ENCODE peak calls at places on chromosomes 12 and 14, in five cellular contexts. One of them, this sample, is unnamed.

GRCh38 chr14:59483360-59483759 is 848 bp downstream of the L3HYPDH start:
- DNase-seq in brain microvascular endothelial cell: peak; percentile 57
- DNase-seq in AG09309: no peak
- DNase-seq in psoas muscle: no peak
- DNase-seq in stimulated activated CD8-positive, alpha-beta memory T cell treated with anti-CD3 and anti-CD28 coated beads, Interleukin-12 subunit alpha, Interleukin-12 subunit beta, amount 100 ng/mL, for 1 hour: no peak
- DNase-seq in this sample: no peak

GRCh38 chr14:22147716-22148115 is 441.3 kb downstream of the DAD1 start:
- DNase-seq in brain microvascular endothelial cell: no peak
- DNase-seq in AG09309: no peak
- DNase-seq in psoas muscle: no peak
- DNase-seq in stimulated activated CD8-positive, alpha-beta memory T cell treated with anti-CD3 and anti-CD28 coated beads, Interleukin-12 subunit alpha, Interleukin-12 subunit beta, amount 100 ng/mL, for 1 hour: no peak
- DNase-seq in this sample: no peak

GRCh38 chr12:6494968-6495367 is 1.1 kb downstream of the NCAPD2 start:
- DNase-seq in brain microvascular endothelial cell: no peak
- DNase-seq in AG09309: no peak
- DNase-seq in psoas muscle: no peak
- DNase-seq in stimulated activated CD8-positive, alpha-beta memory T cell treated with anti-CD3 and anti-CD28 coated beads, Interleukin-12 subunit alpha, Interleukin-12 subunit beta, amount 100 ng/mL, for 1 hour: no peak
- DNase-seq in this sample: no peak

GRCh38 chr14:72657214-72657921 is 236.5 kb downstream of the DPF3 start:
- DNase-seq in brain microvascular endothelial cell: no peak
- DNase-seq in AG09309: no peak
- DNase-seq in psoas muscle: no peak
- DNase-seq in stimulated activated CD8-positive, alpha-beta memory T cell treated with anti-CD3 and anti-CD28 coated beads, Interleukin-12 subunit alpha, Interleukin-12 subunit beta, amount 100 ng/mL, for 1 hour: no peak
- DNase-seq in this sample: no peak

GRCh38 chr12:65868133-65868705 is 43.9 kb downstream of the HMGA2 start:
- DNase-seq in brain microvascular endothelial cell: peak; percentile 94
- DNase-seq in AG09309: peak; percentile 85
- DNase-seq in psoas muscle: no peak
- DNase-seq in stimulated activated CD8-positive, alpha-beta memory T cell treated with anti-CD3 and anti-CD28 coated beads, Interleukin-12 subunit alpha, Interleukin-12 subunit beta, amount 100 ng/mL, for 1 hour: no peak
- DNase-seq in this sample: no peak

GRCh38 chr12:18165422-18165871 is 75.5 kb upstream of the RERGL start:
- DNase-seq in brain microvascular endothelial cell: peak; percentile 52
- DNase-seq in AG09309: no peak
- DNase-seq in psoas muscle: no peak
- DNase-seq in stimulated activated CD8-positive, alpha-beta memory T cell treated with anti-CD3 and anti-CD28 coated beads, Interleukin-12 subunit alpha, Interleukin-12 subunit beta, amount 100 ng/mL, for 1 hour: no peak
- DNase-seq in this sample: no peak

GRCh38 chr12:46459881-46460545 is 87.4 kb upstream of the SLC38A2 start:
- DNase-seq in brain microvascular endothelial cell: no peak
- DNase-seq in AG09309: no peak
- DNase-seq in psoas muscle: no peak
- DNase-seq in stimulated activated CD8-positive, alpha-beta memory T cell treated with anti-CD3 and anti-CD28 coated beads, Interleukin-12 subunit alpha, Interleukin-12 subunit beta, amount 100 ng/mL, for 1 hour: no peak
- DNase-seq in this sample: no peak

GRCh38 chr12:109763201-109763841 is 49.7 kb downstream of the FAM222A start:
- DNase-seq in brain microvascular endothelial cell: peak; percentile 38
- DNase-seq in AG09309: no peak
- DNase-seq in psoas muscle: peak; percentile 20
- DNase-seq in stimulated activated CD8-positive, alpha-beta memory T cell treated with anti-CD3 and anti-CD28 coated beads, Interleukin-12 subunit alpha, Interleukin-12 subunit beta, amount 100 ng/mL, for 1 hour: no peak
- DNase-seq in this sample: no peak

GRCh38 chr14:101500681-101501080 is 60.6 kb upstream of the DIO3 start:
- DNase-seq in brain microvascular endothelial cell: no peak
- DNase-seq in AG09309: no peak
- DNase-seq in psoas muscle: no peak
- DNase-seq in stimulated activated CD8-positive, alpha-beta memory T cell treated with anti-CD3 and anti-CD28 coated beads, Interleukin-12 subunit alpha, Interleukin-12 subunit beta, amount 100 ng/mL, for 1 hour: no peak
- DNase-seq in this sample: no peak

GRCh38 chr12:61365001-61365400 is 895.2 kb upstream of the USP15 start:
- DNase-seq in brain microvascular endothelial cell: peak; percentile 20
- DNase-seq in AG09309: no peak
- DNase-seq in psoas muscle: no peak
- DNase-seq in stimulated activated CD8-positive, alpha-beta memory T cell treated with anti-CD3 and anti-CD28 coated beads, Interleukin-12 subunit alpha, Interleukin-12 subunit beta, amount 100 ng/mL, for 1 hour: no peak
- DNase-seq in this sample: no peak

GRCh38 chr14:97267509-97267908 is 470.3 kb downstream of the VRK1 start:
- DNase-seq in brain microvascular endothelial cell: no peak
- DNase-seq in AG09309: no peak
- DNase-seq in psoas muscle: no peak
- DNase-seq in stimulated activated CD8-positive, alpha-beta memory T cell treated with anti-CD3 and anti-CD28 coated beads, Interleukin-12 subunit alpha, Interleukin-12 subunit beta, amount 100 ng/mL, for 1 hour: no peak
- DNase-seq in this sample: no peak

GRCh38 chr14:59959663-59960062 is 39.7 kb downstream of the LRRC9 start:
- DNase-seq in brain microvascular endothelial cell: no peak
- DNase-seq in AG09309: no peak
- DNase-seq in psoas muscle: no peak
- DNase-seq in stimulated activated CD8-positive, alpha-beta memory T cell treated with anti-CD3 and anti-CD28 coated beads, Interleukin-12 subunit alpha, Interleukin-12 subunit beta, amount 100 ng/mL, for 1 hour: no peak
- DNase-seq in this sample: no peak

GRCh38 chr12:121799842-121800693 is 3.7 kb upstream of the SETD1B start:
- DNase-seq in brain microvascular endothelial cell: peak; percentile 77
- DNase-seq in AG09309: no peak
- DNase-seq in psoas muscle: peak; percentile 97
- DNase-seq in stimulated activated CD8-positive, alpha-beta memory T cell treated with anti-CD3 and anti-CD28 coated beads, Interleukin-12 subunit alpha, Interleukin-12 subunit beta, amount 100 ng/mL, for 1 hour: peak; percentile 64
- DNase-seq in this sample: peak; percentile 84

GRCh38 chr14:60757617-60758016 is 23.1 kb downstream of the MNAT1 start:
- DNase-seq in brain microvascular endothelial cell: no peak
- DNase-seq in AG09309: peak; percentile 46
- DNase-seq in psoas muscle: no peak
- DNase-seq in stimulated activated CD8-positive, alpha-beta memory T cell treated with anti-CD3 and anti-CD28 coated beads, Interleukin-12 subunit alpha, Interleukin-12 subunit beta, amount 100 ng/mL, for 1 hour: no peak
- DNase-seq in this sample: no peak

GRCh38 chr14:65104791-65105190 is 2.5 kb upstream of the MAX start:
- DNase-seq in brain microvascular endothelial cell: no peak
- DNase-seq in AG09309: no peak
- DNase-seq in psoas muscle: no peak
- DNase-seq in stimulated activated CD8-positive, alpha-beta memory T cell treated with anti-CD3 and anti-CD28 coated beads, Interleukin-12 subunit alpha, Interleukin-12 subunit beta, amount 100 ng/mL, for 1 hour: no peak
- DNase-seq in this sample: no peak

This sample was measured in retina.